ENCODE peak calls at places on chromosome 11, in eight cellular contexts. M is neural progenitor cell; Z is NCI-H2171 treated with DMSO at 0.1 percent for 48 hours; N is left colon; J is uterus; O is IMR-90; V is SK-N-MC; H is activated CD4-positive, alpha-beta T cell treated with anti-CD3 and anti-CD28 coated beads, Interleukin-2, amount 50 U/mL, for 1 hour. A is an unnamed sample.
A peak's percentile ranks its signal among the peaks of the same experiment; 100 is the strongest.

GRCh38 chr11:34214961-34215805 is 109.8 kb downstream of the NAT10 start:
- DNase-seq in M (no peak), Z (no peak), N (no peak), J (no peak), O (peak; percentile 78), V (no peak), H (no peak), A (no peak)

GRCh38 chr11:2804189-2804588 is 81.4 kb downstream of the CDKN1C start:
- DNase-seq in M (no peak), Z (no peak), N (no peak), J (peak; percentile 7), O (no peak), V (no peak), H (no peak), A (no peak)

GRCh38 chr11:93521086-93521485 is 22.1 kb downstream of the SMCO4 start:
- DNase-seq in M (no peak), Z (no peak), N (no peak), J (no peak), O (no peak), V (no peak), H (no peak), A (no peak)

GRCh38 chr11:117145393-117145761 is 1.3 kb downstream of the PAFAH1B2 start:
- DNase-seq in M (peak; percentile 47), Z (no peak), N (peak; percentile 31), J (peak; percentile 34), O (peak; percentile 32), V (no peak), H (no peak), A (peak; percentile 9)

GRCh38 chr11:116557261-116557660 is 215.5 kb downstream of the BUD13 start:
- DNase-seq in M (no peak), Z (no peak), N (no peak), J (no peak), O (no peak), V (no peak), H (no peak), A (no peak)

GRCh38 chr11:112852141-112852853 is 108.9 kb upstream of the NCAM1 start:
- DNase-seq in M (no peak), Z (no peak), N (no peak), J (no peak), O (no peak), V (no peak), H (no peak), A (no peak)

GRCh38 chr11:129286813-129287212 is 88.8 kb upstream of the BARX2 start:
- DNase-seq in M (no peak), Z (peak; percentile 1), N (no peak), J (no peak), O (peak; percentile 5), V (no peak), H (no peak), A (no peak)

GRCh38 chr11:35919244-35919643 is 24.6 kb upstream of the LDLRAD3 start:
- DNase-seq in M (peak; percentile 70), Z (peak; percentile 78), N (no peak), J (no peak), O (peak; percentile 12), V (no peak), H (no peak), A (peak; percentile 41)

GRCh38 chr11:74849525-74850391 is 99.1 kb downstream of the XRRA1 start:
- DNase-seq in M (peak; percentile 51), Z (no peak), N (no peak), J (no peak), O (peak; percentile 84), V (no peak), H (no peak), A (no peak)

GRCh38 chr11:117221775-117222517 is 9.9 kb downstream of the PCSK7 start:
- DNase-seq in M (no peak), Z (peak; percentile 79), N (peak; percentile 66), J (peak; percentile 79), O (peak; percentile 72), V (no peak), H (no peak), A (no peak)

GRCh38 chr11:65822760-65823528 is 10.8 kb upstream of the SNX32 start:
- DNase-seq in M (no peak), Z (no peak), N (peak; percentile 57), J (no peak), O (no peak), V (no peak), H (no peak), A (no peak)

GRCh38 chr11:46305295-46305694 is 27.8 kb downstream of the CREB3L1 start:
- DNase-seq in M (no peak), Z (no peak), N (no peak), J (no peak), O (peak; percentile 35), V (no peak), H (no peak), A (no peak)

GRCh38 chr11:7892751-7893356 is 38.2 kb downstream of the OR10A6 start:
- DNase-seq in M (peak; percentile 60), Z (peak; percentile 22), N (no peak), J (no peak), O (peak; percentile 74), V (no peak), H (no peak), A (peak; percentile 55)

GRCh38 chr11:1749787-1750351 is 526 bp downstream of the IFITM10 start:
- DNase-seq in M (no peak), Z (no peak), N (no peak), J (no peak), O (peak; percentile 78), V (no peak), H (no peak), A (peak; percentile 29)

GRCh38 chr11:129283141-129283540 is 91.0 kb upstream of the ARHGAP32 start:
- DNase-seq in M (no peak), Z (no peak), N (peak; percentile 68), J (no peak), O (no peak), V (no peak), H (no peak), A (no peak)

GRCh38 chr11:65135633-65136145 is 1.4 kb upstream of the SYVN1 start:
- DNase-seq in M (no peak), Z (no peak), N (no peak), J (no peak), O (no peak), V (no peak), H (no peak), A (no peak)

GRCh38 chr11:46642627-46643335 is 25.4 kb downstream of the ATG13 start:
- DNase-seq in M (no peak), Z (no peak), N (no peak), J (no peak), O (no peak), V (no peak), H (no peak), A (no peak)

GRCh38 chr11:1293619-1294015 is 15.8 kb downstream of the TOLLIP start:
- DNase-seq in M (no peak), Z (no peak), N (peak; percentile 56), J (no peak), O (no peak), V (no peak), H (no peak), A (no peak)

GRCh38 chr11:76269661-76270322 is 63.5 kb upstream of the WNT11 start:
- DNase-seq in M (no peak), Z (no peak), N (no peak), J (peak; percentile 48), O (no peak), V (no peak), H (no peak), A (no peak)

GRCh38 chr11:75422248-75423231 is 10.5 kb downstream of the KLHL35 start:
- DNase-seq in M (no peak), Z (no peak), N (no peak), J (no peak), O (peak; percentile 20), V (no peak), H (no peak), A (no peak)

GRCh38 chr11:95531116-95531515 is 258.5 kb downstream of the FAM76B start:
- DNase-seq in M (no peak), Z (no peak), N (no peak), J (no peak), O (no peak), V (no peak), H (no peak), A (no peak)

GRCh38 chr11:69060005-69060404 is 11.3 kb downstream of the TPCN2 start:
- DNase-seq in M (no peak), Z (no peak), N (no peak), J (no peak), O (no peak), V (no peak), H (no peak), A (no peak)

GRCh38 chr11:122852071-122852831 is 14.0 kb downstream of the CRTAM start:
- DNase-seq in M (no peak), Z (no peak), N (no peak), J (no peak), O (peak; percentile 53), V (no peak), H (peak; percentile 13), A (no peak)

GRCh38 chr11:14642873-14643696 is 519 bp upstream of the PDE3B start:
- DNase-seq in M (peak; percentile 5), Z (no peak), N (peak; percentile 28), J (no peak), O (no peak), V (no peak), H (no peak), A (no peak)